ENCODE peak calls at places on chromosome 10, in four cellular contexts. J, A, B and X are unnamed samples.

GRCh38 chr10:99845837-99846382 is 63.5 kb downstream of the ABCC2 start:
- DNase-seq in B (peak), J (peak), A (peak), X (peak)

GRCh38 chr10:16976803-16977202 is 152.8 kb downstream of the CUBN start:
- DNase-seq in A (no peak), B (no peak), J (no peak), X (no peak)

GRCh38 chr10:128854965-128855364 is 612.1 kb upstream of the MGMT start:
- DNase-seq in J (no peak), A (peak), B (no peak), X (peak)

GRCh38 chr10:110780704-110781103 is 91.0 kb upstream of the PDCD4 start:
- DNase-seq in A (no peak), B (no peak), J (no peak), X (no peak)

GRCh38 chr10:101224910-101225823 is 4.1 kb downstream of the LBX1 start:
- DNase-seq in B (no peak), J (no peak), A (no peak), X (no peak)

GRCh38 chr10:10421071-10421470 is 596.6 kb upstream of the CELF2 start:
- DNase-seq in J (no peak), B (no peak), A (no peak), X (no peak)

GRCh38 chr10:126384269-126384873 is 3.9 kb downstream of the ADAM12 start:
- DNase-seq in B (peak), J (no peak), A (no peak), X (no peak)

GRCh38 chr10:98378722-98379121 is 36.3 kb downstream of the PYROXD2 start:
- DNase-seq in B (peak), J (no peak), A (no peak), X (no peak)

GRCh38 chr10:21060626-21061025 is 163.5 kb upstream of the NEBL start:
- DNase-seq in J (no peak), B (no peak), A (no peak), X (no peak)